ENCODE peak calls at places on chromosomes 6 and 20, in five cellular contexts. One of them, this sample, is unnamed.

GRCh38 chr6:26624557-26624956 is 27.8 kb downstream of the ABT1 start:
- DNase-seq in cardiac fibroblast: no peak
- DNase-seq in left ventricle myocardium inferior: no peak
- DNase-seq in stomach: no peak
- DNase-seq in bronchial epithelial cell: no peak
- DNase-seq in this sample: no peak

GRCh38 chr20:16125810-16126209 is 447.4 kb downstream of the KIF16B start:
- DNase-seq in cardiac fibroblast: no peak
- DNase-seq in left ventricle myocardium inferior: no peak
- DNase-seq in stomach: no peak
- DNase-seq in bronchial epithelial cell: peak
- DNase-seq in this sample: no peak

GRCh38 chr20:5835870-5836269 is 85.7 kb downstream of the SHLD1 start:
- DNase-seq in cardiac fibroblast: peak
- DNase-seq in left ventricle myocardium inferior: no peak
- DNase-seq in stomach: no peak
- DNase-seq in bronchial epithelial cell: no peak
- DNase-seq in this sample: no peak

GRCh38 chr6:30591008-30591407 is 19.8 kb downstream of the ABCF1 start:
- DNase-seq in cardiac fibroblast: peak
- DNase-seq in left ventricle myocardium inferior: no peak
- DNase-seq in stomach: no peak
- DNase-seq in bronchial epithelial cell: peak
- DNase-seq in this sample: no peak

GRCh38 chr6:166675736-166676135 is 48.7 kb upstream of the RPS6KA2 start:
- DNase-seq in cardiac fibroblast: no peak
- DNase-seq in left ventricle myocardium inferior: no peak
- DNase-seq in stomach: no peak
- DNase-seq in bronchial epithelial cell: peak
- DNase-seq in this sample: no peak

GRCh38 chr6:144343736-144344428 is 58.7 kb downstream of the UTRN start:
- DNase-seq in cardiac fibroblast: no peak
- DNase-seq in left ventricle myocardium inferior: no peak
- DNase-seq in stomach: peak
- DNase-seq in bronchial epithelial cell: peak
- DNase-seq in this sample: no peak

GRCh38 chr6:112595201-112595600 is 248.1 kb downstream of the RFPL4B start:
- DNase-seq in cardiac fibroblast: no peak
- DNase-seq in left ventricle myocardium inferior: no peak
- DNase-seq in stomach: no peak
- DNase-seq in bronchial epithelial cell: no peak
- DNase-seq in this sample: peak

GRCh38 chr20:41717464-41717863 is 99.3 kb upstream of the CHD6 start:
- DNase-seq in cardiac fibroblast: peak
- DNase-seq in left ventricle myocardium inferior: no peak
- DNase-seq in stomach: peak
- DNase-seq in bronchial epithelial cell: no peak
- DNase-seq in this sample: no peak

GRCh38 chr6:110534731-110535164 is 58.3 kb upstream of the SLC22A16 start:
- DNase-seq in cardiac fibroblast: peak
- DNase-seq in left ventricle myocardium inferior: no peak
- DNase-seq in stomach: no peak
- DNase-seq in bronchial epithelial cell: peak
- DNase-seq in this sample: peak

GRCh38 chr6:147678256-147678655 is 169.8 kb downstream of the SAMD5 start:
- DNase-seq in cardiac fibroblast: no peak
- DNase-seq in left ventricle myocardium inferior: no peak
- DNase-seq in stomach: no peak
- DNase-seq in bronchial epithelial cell: no peak
- DNase-seq in this sample: no peak

GRCh38 chr6:149847943-149848267 is 16.3 kb downstream of the LRP11 start:
- DNase-seq in cardiac fibroblast: no peak
- DNase-seq in left ventricle myocardium inferior: no peak
- DNase-seq in stomach: no peak
- DNase-seq in bronchial epithelial cell: no peak
- DNase-seq in this sample: no peak

GRCh38 chr6:148790817-148791216 is 44.0 kb downstream of the UST start:
- DNase-seq in cardiac fibroblast: no peak
- DNase-seq in left ventricle myocardium inferior: no peak
- DNase-seq in stomach: no peak
- DNase-seq in bronchial epithelial cell: no peak
- DNase-seq in this sample: no peak

GRCh38 chr6:26017567-26017966 is 55.0 kb downstream of the TRIM38 start:
- DNase-seq in cardiac fibroblast: peak
- DNase-seq in left ventricle myocardium inferior: peak
- DNase-seq in stomach: peak
- DNase-seq in bronchial epithelial cell: peak
- DNase-seq in this sample: no peak

GRCh38 chr20:63594043-63594561 is 20.1 kb upstream of the HELZ2 start:
- DNase-seq in cardiac fibroblast: no peak
- DNase-seq in left ventricle myocardium inferior: no peak
- DNase-seq in stomach: no peak
- DNase-seq in bronchial epithelial cell: peak
- DNase-seq in this sample: peak

GRCh38 chr6:110813813-110814487 is 1.3 kb downstream of the CDK19 start:
- DNase-seq in cardiac fibroblast: no peak
- DNase-seq in left ventricle myocardium inferior: no peak
- DNase-seq in stomach: no peak
- DNase-seq in bronchial epithelial cell: peak
- DNase-seq in this sample: no peak

GRCh38 chr6:170098428-170099170 is 192.3 kb downstream of the DLL1 start:
- DNase-seq in cardiac fibroblast: no peak
- DNase-seq in left ventricle myocardium inferior: no peak
- DNase-seq in stomach: peak
- DNase-seq in bronchial epithelial cell: no peak
- DNase-seq in this sample: no peak

GRCh38 chr6:9335470-9335869 is 900.1 kb upstream of the SLC35B3 start:
- DNase-seq in cardiac fibroblast: no peak
- DNase-seq in left ventricle myocardium inferior: no peak
- DNase-seq in stomach: no peak
- DNase-seq in bronchial epithelial cell: no peak
- DNase-seq in this sample: no peak

GRCh38 chr6:23003671-23004598 is 434.6 kb downstream of the HDGFL1 start:
- DNase-seq in cardiac fibroblast: peak
- DNase-seq in left ventricle myocardium inferior: no peak
- DNase-seq in stomach: no peak
- DNase-seq in bronchial epithelial cell: no peak
- DNase-seq in this sample: peak

GRCh38 chr6:15131234-15132195 is 114.4 kb upstream of the JARID2 start:
- DNase-seq in cardiac fibroblast: no peak
- DNase-seq in left ventricle myocardium inferior: no peak
- DNase-seq in stomach: no peak
- DNase-seq in bronchial epithelial cell: no peak
- DNase-seq in this sample: no peak

GRCh38 chr6:10643214-10643641 is 51.2 kb downstream of the C6orf52 start:
- DNase-seq in cardiac fibroblast: no peak
- DNase-seq in left ventricle myocardium inferior: no peak
- DNase-seq in stomach: no peak
- DNase-seq in bronchial epithelial cell: no peak
- DNase-seq in this sample: no peak

GRCh38 chr20:63693975-63694595 is 2.4 kb upstream of the TNFRSF6B start:
- DNase-seq in cardiac fibroblast: no peak
- DNase-seq in left ventricle myocardium inferior: no peak
- DNase-seq in stomach: no peak
- DNase-seq in bronchial epithelial cell: no peak
- DNase-seq in this sample: no peak

GRCh38 chr6:147390909-147391536 is 117.5 kb upstream of the SAMD5 start:
- DNase-seq in cardiac fibroblast: peak
- DNase-seq in left ventricle myocardium inferior: no peak
- DNase-seq in stomach: no peak
- DNase-seq in bronchial epithelial cell: peak
- DNase-seq in this sample: peak

GRCh38 chr20:53576195-53576580 is 17.5 kb downstream of the ZNF217 start:
- DNase-seq in cardiac fibroblast: no peak
- DNase-seq in left ventricle myocardium inferior: no peak
- DNase-seq in stomach: peak
- DNase-seq in bronchial epithelial cell: no peak
- DNase-seq in this sample: no peak

GRCh38 chr6:107713214-107713962 is 110.7 kb downstream of the SCML4 start:
- DNase-seq in cardiac fibroblast: no peak
- DNase-seq in left ventricle myocardium inferior: no peak
- DNase-seq in stomach: no peak
- DNase-seq in bronchial epithelial cell: no peak
- DNase-seq in this sample: no peak

GRCh38 chr20:17680836-17681740 is 954 bp downstream of the RRBP1 start:
- DNase-seq in cardiac fibroblast: peak
- DNase-seq in left ventricle myocardium inferior: peak
- DNase-seq in stomach: peak
- DNase-seq in bronchial epithelial cell: peak
- DNase-seq in this sample: no peak

GRCh38 chr20:44691424-44692423 is 23.4 kb upstream of the CCN5 start:
- DNase-seq in cardiac fibroblast: peak
- DNase-seq in left ventricle myocardium inferior: peak
- DNase-seq in stomach: no peak
- DNase-seq in bronchial epithelial cell: no peak
- DNase-seq in this sample: no peak

GRCh38 chr6:18334251-18334650 is 52.9 kb upstream of the RNF144B start:
- DNase-seq in cardiac fibroblast: no peak
- DNase-seq in left ventricle myocardium inferior: no peak
- DNase-seq in stomach: no peak
- DNase-seq in bronchial epithelial cell: no peak
- DNase-seq in this sample: no peak

GRCh38 chr20:53332022-53332824 is 261.4 kb downstream of the ZNF217 start:
- DNase-seq in cardiac fibroblast: no peak
- DNase-seq in left ventricle myocardium inferior: no peak
- DNase-seq in stomach: no peak
- DNase-seq in bronchial epithelial cell: no peak
- DNase-seq in this sample: no peak

GRCh38 chr6:16625319-16626240 is 135.7 kb downstream of the ATXN1 start:
- DNase-seq in cardiac fibroblast: no peak
- DNase-seq in left ventricle myocardium inferior: no peak
- DNase-seq in stomach: no peak
- DNase-seq in bronchial epithelial cell: no peak
- DNase-seq in this sample: no peak

GRCh38 chr6:50116390-50116789 is 66.7 kb upstream of the DEFB112 start:
- DNase-seq in cardiac fibroblast: no peak
- DNase-seq in left ventricle myocardium inferior: no peak
- DNase-seq in stomach: no peak
- DNase-seq in bronchial epithelial cell: no peak
- DNase-seq in this sample: no peak

GRCh38 chr6:38185244-38185643 is 365.7 kb downstream of the ZFAND3 start:
- DNase-seq in cardiac fibroblast: no peak
- DNase-seq in left ventricle myocardium inferior: no peak
- DNase-seq in stomach: no peak
- DNase-seq in bronchial epithelial cell: no peak
- DNase-seq in this sample: no peak

GRCh38 chr6:165662671-165663282 is at the start of gene PDE10A:
- DNase-seq in cardiac fibroblast: peak
- DNase-seq in left ventricle myocardium inferior: peak
- DNase-seq in stomach: peak
- DNase-seq in bronchial epithelial cell: no peak
- DNase-seq in this sample: no peak

GRCh38 chr6:20182926-20183521 is 29.2 kb downstream of the MBOAT1 start:
- DNase-seq in cardiac fibroblast: no peak
- DNase-seq in left ventricle myocardium inferior: peak
- DNase-seq in stomach: peak
- DNase-seq in bronchial epithelial cell: peak
- DNase-seq in this sample: peak
- TF ChIP-seq CTCF in cardiac fibroblast: no peak
- TF ChIP-seq CTCF in left ventricle myocardium inferior: no peak
- TF ChIP-seq CTCF in stomach: no peak
- TF ChIP-seq CTCF in bronchial epithelial cell: peak
- TF ChIP-seq CTCF in this sample: no peak

GRCh38 chr6:130364224-130364780 is 1.5 kb upstream of the TMEM200A start:
- DNase-seq in cardiac fibroblast: no peak
- DNase-seq in left ventricle myocardium inferior: no peak
- DNase-seq in stomach: no peak
- DNase-seq in bronchial epithelial cell: no peak
- DNase-seq in this sample: no peak
- H3K4me3 ChIP-seq in cardiac fibroblast: no peak
- H3K4me3 ChIP-seq in left ventricle myocardium inferior: no peak
- H3K4me3 ChIP-seq in stomach: no peak
- H3K4me3 ChIP-seq in bronchial epithelial cell: no peak
- H3K4me3 ChIP-seq in this sample: no peak

GRCh38 chr6:13295576-13295975 is 32.8 kb downstream of the TBC1D7 start:
- DNase-seq in cardiac fibroblast: no peak
- DNase-seq in left ventricle myocardium inferior: no peak
- DNase-seq in stomach: no peak
- DNase-seq in bronchial epithelial cell: no peak
- DNase-seq in this sample: no peak

GRCh38 chr6:13297391-13297790 is 30.9 kb downstream of the TBC1D7 start:
- DNase-seq in cardiac fibroblast: no peak
- DNase-seq in left ventricle myocardium inferior: no peak
- DNase-seq in stomach: no peak
- DNase-seq in bronchial epithelial cell: no peak
- DNase-seq in this sample: no peak

GRCh38 chr6:13299403-13299821 is 28.9 kb downstream of the TBC1D7 start:
- DNase-seq in cardiac fibroblast: no peak
- DNase-seq in left ventricle myocardium inferior: no peak
- DNase-seq in stomach: no peak
- DNase-seq in bronchial epithelial cell: no peak
- DNase-seq in this sample: no peak

GRCh38 chr6:13294499-13295069 is 33.8 kb downstream of the TBC1D7 start:
- DNase-seq in cardiac fibroblast: no peak
- DNase-seq in left ventricle myocardium inferior: no peak
- DNase-seq in stomach: no peak
- DNase-seq in bronchial epithelial cell: no peak
- DNase-seq in this sample: no peak

GRCh38 chr6:13296536-13296997 is 31.8 kb downstream of the TBC1D7 start:
- DNase-seq in cardiac fibroblast: no peak
- DNase-seq in left ventricle myocardium inferior: no peak
- DNase-seq in stomach: no peak
- DNase-seq in bronchial epithelial cell: no peak
- DNase-seq in this sample: no peak
- TF ChIP-seq CTCF in cardiac fibroblast: no peak
- TF ChIP-seq CTCF in left ventricle myocardium inferior: no peak
- TF ChIP-seq CTCF in stomach: no peak
- TF ChIP-seq CTCF in bronchial epithelial cell: no peak
- TF ChIP-seq CTCF in this sample: no peak

DNA sequence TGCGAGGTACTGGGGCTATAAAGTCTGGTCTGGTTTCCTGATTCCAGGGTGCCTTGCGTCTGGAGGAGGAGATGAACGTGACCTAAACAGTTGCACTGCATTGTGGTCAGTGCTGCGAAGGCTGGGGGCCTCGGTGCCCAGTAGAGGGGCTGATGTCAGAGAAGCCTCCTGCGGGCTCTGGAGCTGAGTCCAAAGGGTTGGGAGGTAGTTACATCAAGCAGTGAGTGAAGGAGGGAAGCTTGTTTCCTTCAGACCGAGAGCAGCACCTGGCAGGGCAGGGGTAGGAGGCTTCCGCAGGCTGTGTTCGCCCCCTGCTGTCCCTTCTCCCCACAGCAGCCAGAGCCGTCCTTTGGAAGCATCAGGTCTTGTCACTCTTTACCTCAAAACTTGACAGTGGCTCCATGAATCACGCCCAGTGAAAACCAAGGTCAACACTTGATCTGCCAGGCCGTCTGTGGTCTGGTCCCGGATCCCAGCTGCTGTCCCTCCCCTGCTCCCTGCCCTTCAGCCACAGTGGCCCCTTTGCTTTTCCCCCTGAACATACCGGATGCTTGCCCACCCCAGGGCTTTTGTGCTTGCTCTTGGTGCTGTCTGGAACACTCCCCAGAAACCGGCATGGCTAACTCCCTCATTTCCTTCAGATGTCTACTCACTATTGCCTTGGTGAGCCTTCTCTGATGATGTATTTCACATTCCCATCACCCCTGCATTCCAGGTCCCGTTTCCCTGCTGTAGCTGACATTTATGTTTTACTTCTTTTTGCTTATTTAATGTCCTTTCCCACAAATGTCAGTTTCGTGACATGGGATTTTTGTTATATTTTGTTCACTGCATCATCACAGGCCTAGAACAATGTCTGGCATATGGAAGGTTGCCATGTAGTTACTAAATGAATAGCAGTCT is 7.0 kb downstream of the DYNLRB1 start:
- DNase-seq in cardiac fibroblast: peak
- DNase-seq in left ventricle myocardium inferior: peak
- DNase-seq in stomach: peak
- DNase-seq in bronchial epithelial cell: peak
- DNase-seq in this sample: peak
- H3K4me3 ChIP-seq in cardiac fibroblast: no peak
- H3K4me3 ChIP-seq in left ventricle myocardium inferior: no peak
- H3K4me3 ChIP-seq in stomach: no peak
- H3K4me3 ChIP-seq in bronchial epithelial cell: no peak
- H3K4me3 ChIP-seq in this sample: no peak

This sample was measured in astrocyte of the cerebellum.